ENCODE peak calls at places on chromosomes 12 and 14, in four cellular contexts. O, X, W and K are unnamed samples.

GRCh38 chr12:113154351-113154973 is 4.9 kb downstream of the CFAP73 start:
- DNase-seq in W (no peak), O (no peak), X (no peak), K (peak)

GRCh38 chr12:55704824-55705780 is 2.6 kb downstream of the ITGA7 start:
- DNase-seq in X (no peak), W (no peak), O (no peak), K (no peak)

GRCh38 chr12:69688496-69689427 is 10.3 kb downstream of the BEST3 start:
- DNase-seq in X (no peak), W (peak), O (no peak), K (peak)

GRCh38 chr12:19234991-19235876 is 105.7 kb downstream of the PLEKHA5 start:
- DNase-seq in X (no peak), W (no peak), O (no peak), K (peak)

GRCh38 chr12:26117321-26117720 is 7.5 kb downstream of the BHLHE41 start:
- DNase-seq in W (no peak), X (no peak), O (no peak), K (no peak)

GRCh38 chr14:30020271-30020670 is 92.6 kb upstream of the PRKD1 start:
- DNase-seq in X (no peak), W (no peak), O (no peak), K (no peak)

GRCh38 chr12:111453071-111453989 is 47.6 kb downstream of the SH2B3 start:
- DNase-seq in O (no peak), W (no peak), X (no peak), K (no peak)

GRCh38 chr12:67222302-67222701 is 46.9 kb upstream of the CAND1 start:
- DNase-seq in O (no peak), W (no peak), X (no peak), K (peak)

GRCh38 chr12:92144631-92145480 is 790 bp downstream of the BTG1 start:
- DNase-seq in W (no peak), X (peak), O (no peak), K (peak)

GRCh38 chr12:108696111-108696995 is 35.0 kb downstream of the CORO1C start:
- DNase-seq in X (no peak), O (peak), W (no peak), K (peak)

GRCh38 chr14:68364823-68365222 is 428.0 kb downstream of the ZFP36L1 start:
- DNase-seq in X (no peak), O (no peak), W (no peak), K (no peak)

GRCh38 chr12:115990241-115990640 is 287.3 kb downstream of the MED13L start:
- DNase-seq in X (no peak), O (no peak), W (no peak), K (no peak)

GRCh38 chr12:77402726-77403125 is 337.4 kb upstream of the E2F7 start:
- DNase-seq in W (no peak), O (peak), X (no peak), K (peak)

GRCh38 chr14:25042362-25043299 is 7.3 kb downstream of the STXBP6 start:
- DNase-seq in W (no peak), O (peak), X (no peak), K (peak)

GRCh38 chr12:102564026-102564425 is 83.7 kb upstream of the IGF1 start:
- DNase-seq in W (no peak), X (no peak), O (no peak), K (no peak)

GRCh38 chr14:93207468-93208308 is 632 bp downstream of the UBR7 start:
- DNase-seq in X (no peak), W (no peak), O (peak), K (peak)

GRCh38 chr12:6321905-6322304 is 11.4 kb downstream of the PLEKHG6 start:
- DNase-seq in O (no peak), W (no peak), X (no peak), K (no peak)

GRCh38 chr12:57846285-57846576 is 298 bp downstream of the CTDSP2 start:
- DNase-seq in X (peak), O (no peak), W (no peak), K (no peak)

GRCh38 chr12:113777751-113778150 is 188.4 kb downstream of the RBM19 start:
- DNase-seq in W (no peak), X (no peak), O (no peak), K (no peak)

GRCh38 chr12:28023156-28023887 is 50.8 kb upstream of the PTHLH start:
- DNase-seq in O (no peak), W (peak), X (no peak), K (peak)

GRCh38 chr14:52089208-52089607 is 20.3 kb upstream of the NID2 start:
- DNase-seq in W (no peak), X (no peak), O (no peak), K (peak)

GRCh38 chr12:54411398-54412241 is 7.4 kb downstream of the ITGA5 start:
- DNase-seq in O (no peak), W (no peak), X (peak), K (peak)

GRCh38 chr14:53850714-53851296 is 105.8 kb downstream of the BMP4 start:
- DNase-seq in W (no peak), X (no peak), O (no peak), K (peak)

GRCh38 chr12:3044141-3044630 is 33.0 kb upstream of the TSPAN9 start:
- DNase-seq in O (no peak), W (no peak), X (no peak), K (no peak)

GRCh38 chr14:61454545-61454944 is 133.2 kb downstream of the PRKCH start:
- DNase-seq in O (no peak), X (no peak), W (no peak), K (no peak)

GRCh38 chr12:42360747-42361403 is 34.9 kb downstream of the PPHLN1 start:
- DNase-seq in X (no peak), W (no peak), O (no peak), K (no peak)

GRCh38 chr12:104856548-104856947 is 101.5 kb downstream of the SLC41A2 start:
- DNase-seq in O (no peak), X (no peak), W (no peak), K (no peak)